ENCODE peak calls at places on chromosomes 13 and 19, in seven cellular contexts. One of them, this sample, is unnamed.

GRCh38 chr19:40754611-40755247 is 3.7 kb downstream of the SNRPA start:
- DNase-seq in activated naive CD8-positive, alpha-beta T cell treated with anti-CD3 and anti-CD28 coated beads, Interleukin-2, amount 50 U/mL, for 24 hours: peak; percentile 71
- DNase-seq in CD8-positive, alpha-beta memory T cell: no peak
- DNase-seq in stimulated activated CD8-positive, alpha-beta memory T cell treated with anti-CD3 and anti-CD28 coated beads, Interleukin-4, amount 100 ng/mL, for 48 hours: peak; percentile 81
- DNase-seq in A172: no peak
- DNase-seq in WTC11: no peak
- DNase-seq in nephron progenitor cell: no peak
- DNase-seq in this sample: no peak

GRCh38 chr19:42253245-42254082 is 1.5 kb downstream of the ERF start:
- DNase-seq in activated naive CD8-positive, alpha-beta T cell treated with anti-CD3 and anti-CD28 coated beads, Interleukin-2, amount 50 U/mL, for 24 hours: peak; percentile 64
- DNase-seq in CD8-positive, alpha-beta memory T cell: peak; percentile 61
- DNase-seq in stimulated activated CD8-positive, alpha-beta memory T cell treated with anti-CD3 and anti-CD28 coated beads, Interleukin-4, amount 100 ng/mL, for 48 hours: peak; percentile 72
- DNase-seq in A172: peak; percentile 53
- DNase-seq in WTC11: peak; percentile 77
- DNase-seq in nephron progenitor cell: peak; percentile 81
- DNase-seq in this sample: peak; percentile 62

GRCh38 chr19:4639531-4640246 is 373 bp downstream of the TNFAIP8L1 start:
- DNase-seq in activated naive CD8-positive, alpha-beta T cell treated with anti-CD3 and anti-CD28 coated beads, Interleukin-2, amount 50 U/mL, for 24 hours: no peak
- DNase-seq in CD8-positive, alpha-beta memory T cell: no peak
- DNase-seq in stimulated activated CD8-positive, alpha-beta memory T cell treated with anti-CD3 and anti-CD28 coated beads, Interleukin-4, amount 100 ng/mL, for 48 hours: peak; percentile 33
- DNase-seq in A172: no peak
- DNase-seq in WTC11: no peak
- DNase-seq in nephron progenitor cell: peak; percentile 23
- DNase-seq in this sample: peak; percentile 45

GRCh38 chr13:38618336-38618735 is 68.5 kb upstream of the FREM2 start:
- DNase-seq in activated naive CD8-positive, alpha-beta T cell treated with anti-CD3 and anti-CD28 coated beads, Interleukin-2, amount 50 U/mL, for 24 hours: no peak
- DNase-seq in CD8-positive, alpha-beta memory T cell: no peak
- DNase-seq in stimulated activated CD8-positive, alpha-beta memory T cell treated with anti-CD3 and anti-CD28 coated beads, Interleukin-4, amount 100 ng/mL, for 48 hours: no peak
- DNase-seq in A172: no peak
- DNase-seq in WTC11: no peak
- DNase-seq in nephron progenitor cell: no peak
- DNase-seq in this sample: no peak

GRCh38 chr13:99299545-99300341 is 7.5 kb downstream of the GPR183 start:
- DNase-seq in activated naive CD8-positive, alpha-beta T cell treated with anti-CD3 and anti-CD28 coated beads, Interleukin-2, amount 50 U/mL, for 24 hours: no peak
- DNase-seq in CD8-positive, alpha-beta memory T cell: no peak
- DNase-seq in stimulated activated CD8-positive, alpha-beta memory T cell treated with anti-CD3 and anti-CD28 coated beads, Interleukin-4, amount 100 ng/mL, for 48 hours: no peak
- DNase-seq in A172: no peak
- DNase-seq in WTC11: no peak
- DNase-seq in nephron progenitor cell: no peak
- DNase-seq in this sample: no peak

GRCh38 chr13:20188649-20189553 is 3.8 kb downstream of the GJB2 start:
- DNase-seq in activated naive CD8-positive, alpha-beta T cell treated with anti-CD3 and anti-CD28 coated beads, Interleukin-2, amount 50 U/mL, for 24 hours: no peak
- DNase-seq in CD8-positive, alpha-beta memory T cell: no peak
- DNase-seq in stimulated activated CD8-positive, alpha-beta memory T cell treated with anti-CD3 and anti-CD28 coated beads, Interleukin-4, amount 100 ng/mL, for 48 hours: no peak
- DNase-seq in A172: no peak
- DNase-seq in WTC11: peak; percentile 56
- DNase-seq in nephron progenitor cell: no peak
- DNase-seq in this sample: no peak

GRCh38 chr19:17001603-17002183 is 24.9 kb downstream of the CPAMD8 start:
- DNase-seq in activated naive CD8-positive, alpha-beta T cell treated with anti-CD3 and anti-CD28 coated beads, Interleukin-2, amount 50 U/mL, for 24 hours: peak; percentile 73
- DNase-seq in CD8-positive, alpha-beta memory T cell: peak; percentile 90
- DNase-seq in stimulated activated CD8-positive, alpha-beta memory T cell treated with anti-CD3 and anti-CD28 coated beads, Interleukin-4, amount 100 ng/mL, for 48 hours: peak; percentile 69
- DNase-seq in A172: no peak
- DNase-seq in WTC11: no peak
- DNase-seq in nephron progenitor cell: no peak
- DNase-seq in this sample: no peak

GRCh38 chr13:24043590-24044350 is 116.8 kb upstream of the SPATA13 start:
- DNase-seq in activated naive CD8-positive, alpha-beta T cell treated with anti-CD3 and anti-CD28 coated beads, Interleukin-2, amount 50 U/mL, for 24 hours: no peak
- DNase-seq in CD8-positive, alpha-beta memory T cell: no peak
- DNase-seq in stimulated activated CD8-positive, alpha-beta memory T cell treated with anti-CD3 and anti-CD28 coated beads, Interleukin-4, amount 100 ng/mL, for 48 hours: no peak
- DNase-seq in A172: no peak
- DNase-seq in WTC11: no peak
- DNase-seq in nephron progenitor cell: no peak
- DNase-seq in this sample: no peak

GRCh38 chr13:74442751-74443150 is 308.5 kb upstream of the KLF12 start:
- DNase-seq in activated naive CD8-positive, alpha-beta T cell treated with anti-CD3 and anti-CD28 coated beads, Interleukin-2, amount 50 U/mL, for 24 hours: no peak
- DNase-seq in CD8-positive, alpha-beta memory T cell: no peak
- DNase-seq in stimulated activated CD8-positive, alpha-beta memory T cell treated with anti-CD3 and anti-CD28 coated beads, Interleukin-4, amount 100 ng/mL, for 48 hours: no peak
- DNase-seq in A172: no peak
- DNase-seq in WTC11: no peak
- DNase-seq in nephron progenitor cell: no peak
- DNase-seq in this sample: no peak

GRCh38 chr13:72029981-72030380 is 163.0 kb upstream of the DACH1 start:
- DNase-seq in activated naive CD8-positive, alpha-beta T cell treated with anti-CD3 and anti-CD28 coated beads, Interleukin-2, amount 50 U/mL, for 24 hours: no peak
- DNase-seq in CD8-positive, alpha-beta memory T cell: no peak
- DNase-seq in stimulated activated CD8-positive, alpha-beta memory T cell treated with anti-CD3 and anti-CD28 coated beads, Interleukin-4, amount 100 ng/mL, for 48 hours: no peak
- DNase-seq in A172: no peak
- DNase-seq in WTC11: no peak
- DNase-seq in nephron progenitor cell: no peak
- DNase-seq in this sample: no peak

GRCh38 chr19:47752440-47753211 is 7.3 kb downstream of the NOP53 start:
- DNase-seq in activated naive CD8-positive, alpha-beta T cell treated with anti-CD3 and anti-CD28 coated beads, Interleukin-2, amount 50 U/mL, for 24 hours: no peak
- DNase-seq in CD8-positive, alpha-beta memory T cell: no peak
- DNase-seq in stimulated activated CD8-positive, alpha-beta memory T cell treated with anti-CD3 and anti-CD28 coated beads, Interleukin-4, amount 100 ng/mL, for 48 hours: no peak
- DNase-seq in A172: no peak
- DNase-seq in WTC11: no peak
- DNase-seq in nephron progenitor cell: no peak
- DNase-seq in this sample: no peak

GRCh38 chr19:32406161-32407003 is 812 bp downstream of the DPY19L3 start:
- DNase-seq in activated naive CD8-positive, alpha-beta T cell treated with anti-CD3 and anti-CD28 coated beads, Interleukin-2, amount 50 U/mL, for 24 hours: no peak
- DNase-seq in CD8-positive, alpha-beta memory T cell: no peak
- DNase-seq in stimulated activated CD8-positive, alpha-beta memory T cell treated with anti-CD3 and anti-CD28 coated beads, Interleukin-4, amount 100 ng/mL, for 48 hours: no peak
- DNase-seq in A172: no peak
- DNase-seq in WTC11: peak; percentile 76
- DNase-seq in nephron progenitor cell: no peak
- DNase-seq in this sample: no peak

GRCh38 chr19:12872941-12873890 is 8.0 kb downstream of the DNASE2 start:
- DNase-seq in activated naive CD8-positive, alpha-beta T cell treated with anti-CD3 and anti-CD28 coated beads, Interleukin-2, amount 50 U/mL, for 24 hours: peak; percentile 57
- DNase-seq in CD8-positive, alpha-beta memory T cell: peak; percentile 52
- DNase-seq in stimulated activated CD8-positive, alpha-beta memory T cell treated with anti-CD3 and anti-CD28 coated beads, Interleukin-4, amount 100 ng/mL, for 48 hours: peak; percentile 76
- DNase-seq in A172: peak; percentile 50
- DNase-seq in WTC11: peak; percentile 89
- DNase-seq in nephron progenitor cell: peak; percentile 41
- DNase-seq in this sample: peak; percentile 68

GRCh38 chr13:45994752-45995151 is 57.8 kb downstream of the ZC3H13 start:
- DNase-seq in activated naive CD8-positive, alpha-beta T cell treated with anti-CD3 and anti-CD28 coated beads, Interleukin-2, amount 50 U/mL, for 24 hours: no peak
- DNase-seq in CD8-positive, alpha-beta memory T cell: no peak
- DNase-seq in stimulated activated CD8-positive, alpha-beta memory T cell treated with anti-CD3 and anti-CD28 coated beads, Interleukin-4, amount 100 ng/mL, for 48 hours: no peak
- DNase-seq in A172: no peak
- DNase-seq in WTC11: no peak
- DNase-seq in nephron progenitor cell: no peak
- DNase-seq in this sample: no peak

This sample was measured in GM10248.